ENCODE peak calls at places on chromosome 12, in eight cellular contexts. A is mammary epithelial cell, Z is PC-9, H is MM.1S, F is hepatocyte, Q is fibroblast of lung, W is DND-41, J is endothelial cell of umbilical vein. B is an unnamed sample.

GRCh38 chr12:89261982-89262381 is 90.3 kb downstream of the DUSP6 start:
- DNase-seq in A (no peak), Z (no peak), H (no peak), F (no peak), Q (peak), W (no peak), J (no peak), B (no peak)

GRCh38 chr12:106976013-106976658 is 10.8 kb downstream of the MTERF2 start:
- DNase-seq in A (no peak), Z (no peak), H (no peak), F (peak), Q (peak), W (no peak), J (peak), B (no peak)

GRCh38 chr12:120012067-120012621 is 23.1 kb downstream of the BICDL1 start:
- DNase-seq in A (peak), Z (no peak), H (no peak), F (peak), Q (no peak), W (no peak), J (no peak), B (peak)

GRCh38 chr12:69570545-69571399 is 14.5 kb upstream of the CCT2 start:
- DNase-seq in A (peak), Z (peak), H (peak), F (peak), Q (peak), W (peak), J (peak), B (peak)

GRCh38 chr12:65656904-65657351 is 167.4 kb upstream of the HMGA2 start:
- DNase-seq in A (peak), Z (peak), H (no peak), F (no peak), Q (peak), W (no peak), J (peak), B (no peak)

GRCh38 chr12:31006416-31007152 is 67.1 kb upstream of the DDX11 start:
- DNase-seq in A (no peak), Z (no peak), H (no peak), F (no peak), Q (no peak), W (no peak), J (no peak), B (no peak)

GRCh38 chr12:94566345-94566744 is 84.0 kb downstream of the TMCC3 start:
- DNase-seq in A (no peak), Z (no peak), H (no peak), F (no peak), Q (no peak), W (no peak), J (no peak), B (no peak)

GRCh38 chr12:29943683-29944082 is 159.9 kb upstream of the TMTC1 start:
- DNase-seq in A (no peak), Z (no peak), H (no peak), F (no peak), Q (peak), W (no peak), J (peak), B (no peak)

GRCh38 chr12:754871-755562 is 2.6 kb downstream of the WNK1 start:
- DNase-seq in A (peak), Z (no peak), H (peak), F (peak), Q (peak), W (no peak), J (peak), B (peak)

GRCh38 chr12:12822886-12823285 is 9.7 kb downstream of the DDX47 start:
- DNase-seq in A (no peak), Z (no peak), H (no peak), F (no peak), Q (no peak), W (no peak), J (no peak), B (no peak)

GRCh38 chr12:43009307-43009706 is 419.8 kb upstream of the PRICKLE1 start:
- DNase-seq in A (no peak), Z (no peak), H (no peak), F (no peak), Q (no peak), W (no peak), J (peak), B (no peak)

GRCh38 chr12:28425531-28425930 is 235.3 kb downstream of the CCDC91 start:
- DNase-seq in A (no peak), Z (no peak), H (no peak), F (no peak), Q (no peak), W (no peak), J (no peak), B (no peak)

GRCh38 chr12:16352481-16352880 is 5.0 kb downstream of the MGST1 start:
- DNase-seq in A (peak), Z (no peak), H (no peak), F (no peak), Q (peak), W (no peak), J (no peak), B (no peak)

GRCh38 chr12:91574391-91574790 is 391.8 kb upstream of the DCN start:
- DNase-seq in A (no peak), Z (no peak), H (peak), F (no peak), Q (no peak), W (no peak), J (no peak), B (peak)

GRCh38 chr12:130742112-130742511 is 26.0 kb upstream of the RIMBP2 start:
- DNase-seq in A (no peak), Z (no peak), H (no peak), F (no peak), Q (no peak), W (no peak), J (no peak), B (no peak)

GRCh38 chr12:118052324-118053070 is 8.5 kb downstream of the WSB2 start:
- DNase-seq in A (peak), Z (peak), H (no peak), F (peak), Q (peak), W (no peak), J (peak), B (no peak)

GRCh38 chr12:70722584-70723343 is 85.5 kb upstream of the PTPRB start:
- DNase-seq in A (no peak), Z (no peak), H (peak), F (no peak), Q (peak), W (no peak), J (peak), B (no peak)

GRCh38 chr12:108572166-108572790 is 9.9 kb downstream of the ISCU start:
- DNase-seq in A (no peak), Z (no peak), H (peak), F (no peak), Q (no peak), W (no peak), J (no peak), B (no peak)

GRCh38 chr12:128976120-128976519 is 122.8 kb downstream of the GLT1D1 start:
- DNase-seq in A (no peak), Z (no peak), H (no peak), F (peak), Q (no peak), W (peak), J (no peak), B (peak)

GRCh38 chr12:6697584-6698351 is 2.8 kb downstream of the PIANP start:
- DNase-seq in A (peak), Z (peak), H (no peak), F (peak), Q (peak), W (peak), J (peak), B (peak)

GRCh38 chr12:30095511-30095910 is 311.8 kb upstream of the TMTC1 start:
- DNase-seq in A (no peak), Z (no peak), H (no peak), F (no peak), Q (peak), W (no peak), J (no peak), B (no peak)

GRCh38 chr12:12705833-12706520 is 10.0 kb upstream of the GPR19 start:
- DNase-seq in A (no peak), Z (no peak), H (peak), F (no peak), Q (no peak), W (peak), J (peak), B (no peak)

GRCh38 chr12:49893753-49894752 is 9.6 kb downstream of the FAIM2 start:
- DNase-seq in A (peak), Z (peak), H (no peak), F (peak), Q (peak), W (no peak), J (peak), B (no peak)

GRCh38 chr12:69131073-69131472 is 108.3 kb upstream of the CPSF6 start:
- DNase-seq in A (no peak), Z (no peak), H (no peak), F (no peak), Q (no peak), W (no peak), J (no peak), B (no peak)

GRCh38 chr12:44972746-44973421 is 78.0 kb downstream of the DBX2 start:
- DNase-seq in A (peak), Z (no peak), H (peak), F (peak), Q (no peak), W (peak), J (peak), B (peak)
- TF ChIP-seq CTCF in A (peak), Z (peak), H (peak), F (peak), Q (no peak), W (peak), J (peak), B (peak)

DNA sequence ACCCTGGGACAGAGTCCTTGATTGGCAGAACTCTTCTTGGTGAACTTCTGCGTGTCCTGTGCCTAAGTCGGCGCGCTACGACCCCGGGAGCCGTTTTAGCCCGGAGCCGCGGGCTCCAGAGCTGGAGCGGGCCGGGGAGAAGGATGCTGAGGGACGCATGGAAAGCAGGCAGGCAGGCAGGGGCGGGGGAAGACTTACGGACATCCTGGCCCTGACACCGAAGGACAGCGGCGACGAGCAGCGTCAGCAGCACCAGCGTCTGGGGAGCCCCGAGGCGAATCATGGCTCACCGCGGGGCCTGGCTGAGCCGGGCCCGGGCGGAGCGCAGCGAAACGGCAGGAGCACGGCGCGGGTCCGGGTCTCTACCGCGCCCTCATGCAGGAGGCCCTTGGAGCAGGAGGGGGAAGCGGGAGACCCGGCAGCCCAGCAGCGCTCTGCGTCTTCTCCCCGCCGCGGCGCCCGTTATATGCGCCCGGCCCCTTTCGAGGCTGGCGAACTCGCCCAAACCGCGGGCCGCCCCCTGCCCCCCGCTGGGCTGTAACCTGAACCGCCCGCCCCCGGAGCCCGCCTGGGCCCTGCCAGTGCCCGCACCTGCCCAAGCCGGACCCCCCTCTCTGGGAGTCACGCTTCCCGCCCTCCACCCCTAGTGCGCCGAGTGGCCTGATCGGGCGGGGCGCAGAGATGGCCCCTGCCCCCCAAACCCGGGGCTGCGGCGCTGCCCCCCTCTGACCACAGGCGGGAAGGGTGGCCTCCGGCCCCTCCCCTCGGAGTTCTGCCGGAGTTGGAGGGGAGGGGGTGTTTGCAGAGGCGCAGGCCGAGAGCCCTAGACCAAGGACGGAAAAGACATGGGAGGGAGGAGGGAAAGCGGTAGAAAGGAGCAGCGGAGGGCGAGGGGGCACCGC is at the start of gene COL2A1:
- DNase-seq in A (peak), Z (no peak), H (no peak), F (peak), Q (peak), W (no peak), J (peak), B (peak)
- TF ChIP-seq EZH2 in A (no peak), Z (no peak), H (no peak), F (no peak), Q (no peak), W (no peak), J (peak), B (no peak)

GRCh38 chr12:93297032-93297431 is 80.7 kb upstream of the NUDT4 start:
- DNase-seq in A (no peak), Z (no peak), H (no peak), F (no peak), Q (no peak), W (no peak), J (no peak), B (no peak)
- H2AFZ ChIP-seq in A (no peak), Z (no peak), H (no peak), F (no peak), Q (no peak), W (peak), J (no peak), B (no peak)

GRCh38 chr12:24955853-24956252 is 7.0 kb upstream of the BCAT1 start:
- DNase-seq in A (no peak), Z (no peak), H (no peak), F (no peak), Q (no peak), W (no peak), J (no peak), B (no peak)

GRCh38 chr12:24964342-24964741 is 15.4 kb upstream of the BCAT1 start:
- DNase-seq in A (no peak), Z (no peak), H (no peak), F (no peak), Q (no peak), W (no peak), J (no peak), B (no peak)

GRCh38 chr12:24955389-24955788 is 6.5 kb upstream of the BCAT1 start:
- DNase-seq in A (no peak), Z (no peak), H (no peak), F (no peak), Q (no peak), W (no peak), J (no peak), B (no peak)

DNA sequence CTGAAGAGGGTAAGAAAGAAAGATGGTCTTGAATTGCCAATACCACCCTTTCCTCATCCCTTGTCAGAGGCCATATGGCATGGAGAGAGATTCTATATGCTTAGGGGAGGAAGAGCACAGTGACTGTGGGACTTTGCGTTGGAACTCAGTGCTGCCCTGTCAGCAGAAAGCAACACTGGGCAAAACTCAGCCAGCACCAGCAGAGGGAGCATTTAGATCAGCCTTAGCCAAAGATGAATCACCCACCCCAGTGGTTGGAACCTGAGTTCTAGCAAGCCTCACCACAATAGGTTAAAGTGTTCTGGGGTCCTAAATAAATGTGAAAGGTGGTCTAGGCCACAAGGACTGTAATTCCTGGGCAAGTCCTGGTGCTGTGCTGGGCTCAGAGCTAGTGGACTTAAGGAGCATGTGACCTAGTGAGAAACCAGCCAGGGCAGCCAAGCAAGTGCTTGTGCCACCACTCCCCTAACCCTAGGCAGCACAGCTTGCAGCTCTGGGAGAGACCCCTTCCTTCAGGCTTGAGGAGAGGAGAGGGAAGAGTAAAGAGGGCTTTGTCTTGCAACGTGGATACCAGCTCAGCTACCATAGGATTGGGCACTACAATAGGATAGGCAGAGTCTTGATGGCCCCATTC is 11.4 kb upstream of the BCAT1 start:
- DNase-seq in A (peak), Z (peak), H (peak), F (peak), Q (peak), W (peak), J (peak), B (peak)
- TF ChIP-seq CTCF in A (peak), Z (peak), H (peak), F (peak), Q (peak), W (peak), J (peak), B (peak)

DNA sequence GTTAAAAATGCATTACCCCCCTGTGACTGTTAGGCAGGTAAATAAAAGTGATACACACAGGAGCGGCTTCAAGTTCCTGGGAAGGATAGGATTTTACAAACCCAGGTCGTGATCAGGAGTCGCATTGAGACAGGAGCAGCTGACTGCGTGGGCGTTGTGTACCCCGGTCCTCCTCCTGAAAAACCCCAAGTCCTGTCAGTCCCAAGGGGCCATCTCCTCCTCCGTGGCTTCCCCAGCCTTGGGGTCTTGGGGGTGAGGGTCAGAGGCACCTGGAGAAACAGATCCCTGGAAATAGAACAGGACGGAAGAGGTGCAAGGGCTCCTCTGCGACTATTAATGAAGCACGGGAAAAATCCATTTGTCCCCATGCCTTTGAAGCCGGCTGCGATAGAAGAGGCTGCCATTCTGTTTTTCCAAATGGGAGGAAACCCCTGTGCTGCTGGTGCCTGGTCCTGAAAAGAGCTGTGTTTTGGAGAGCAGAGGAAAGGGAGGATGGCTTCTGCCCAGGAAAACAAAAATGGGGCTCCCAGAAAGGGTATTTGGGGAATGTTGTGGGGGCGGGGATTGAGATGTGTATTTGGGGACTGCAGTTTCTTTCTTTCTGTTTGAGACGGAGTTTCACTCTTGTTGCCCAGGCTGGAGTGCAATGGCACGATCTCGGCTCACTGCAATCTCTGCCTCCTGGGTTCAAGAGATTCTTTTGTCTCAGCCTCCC is 143.1 kb downstream of the ZNF664 start:
- DNase-seq in A (no peak), Z (no peak), H (no peak), F (no peak), Q (no peak), W (no peak), J (no peak), B (no peak)
- TF ChIP-seq EZH2 in A (no peak), Z (no peak), H (no peak), F (no peak), Q (no peak), W (no peak), J (no peak), B (no peak)

GRCh38 chr12:19382111-19382526 is 57.2 kb upstream of the AEBP2 start:
- DNase-seq in A (peak), Z (peak), H (peak), F (peak), Q (peak), W (no peak), J (peak), B (peak)
- H2AFZ ChIP-seq in A (peak), Z (no peak), H (no peak), F (no peak), Q (no peak), W (no peak), J (no peak), B (no peak)

GRCh38 chr12:4763549-4763948 is 43.3 kb downstream of the GALNT8 start:
- DNase-seq in A (no peak), Z (no peak), H (no peak), F (peak), Q (peak), W (peak), J (no peak), B (peak)
- TF ChIP-seq CTCF in A (peak), Z (no peak), H (no peak), F (peak), Q (peak), W (peak), J (no peak), B (peak)

DNA sequence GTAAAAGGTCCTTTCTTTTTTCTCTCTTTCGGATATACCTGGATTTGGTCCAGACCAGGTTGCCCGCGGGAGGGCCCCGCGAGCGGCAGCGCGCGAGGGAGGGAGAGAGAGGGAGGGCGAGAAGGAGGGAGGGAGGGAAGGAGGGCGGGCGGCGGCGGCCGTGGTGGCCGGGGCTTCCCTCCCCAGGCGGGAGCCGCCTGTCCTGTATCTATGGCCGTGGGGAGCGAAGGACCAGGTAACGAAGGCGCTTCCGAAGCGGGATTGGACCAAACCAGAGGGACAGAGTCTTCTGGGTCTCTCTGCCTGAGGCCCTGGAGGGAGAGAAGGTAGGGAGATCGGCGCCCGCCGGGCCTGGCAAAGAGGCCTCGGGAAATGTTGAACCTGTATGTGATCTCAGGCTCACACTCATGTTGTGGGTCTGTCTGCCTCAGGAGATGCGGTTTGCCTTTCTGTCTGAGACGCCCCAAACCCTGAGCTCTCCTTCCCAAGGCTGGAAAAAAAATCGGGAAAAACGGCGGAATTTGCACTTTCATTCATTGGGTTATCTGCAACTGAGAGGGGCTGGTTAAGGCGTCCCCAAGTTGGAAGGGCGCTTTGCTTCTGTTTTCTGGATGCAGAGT is 5.2 kb upstream of the HOXC9 start:
- DNase-seq in A (peak), Z (peak), H (no peak), F (no peak), Q (no peak), W (no peak), J (no peak), B (no peak)
- TF ChIP-seq EZH2 in A (no peak), Z (no peak), H (no peak), F (peak), Q (peak), W (no peak), J (peak), B (peak)

DNA sequence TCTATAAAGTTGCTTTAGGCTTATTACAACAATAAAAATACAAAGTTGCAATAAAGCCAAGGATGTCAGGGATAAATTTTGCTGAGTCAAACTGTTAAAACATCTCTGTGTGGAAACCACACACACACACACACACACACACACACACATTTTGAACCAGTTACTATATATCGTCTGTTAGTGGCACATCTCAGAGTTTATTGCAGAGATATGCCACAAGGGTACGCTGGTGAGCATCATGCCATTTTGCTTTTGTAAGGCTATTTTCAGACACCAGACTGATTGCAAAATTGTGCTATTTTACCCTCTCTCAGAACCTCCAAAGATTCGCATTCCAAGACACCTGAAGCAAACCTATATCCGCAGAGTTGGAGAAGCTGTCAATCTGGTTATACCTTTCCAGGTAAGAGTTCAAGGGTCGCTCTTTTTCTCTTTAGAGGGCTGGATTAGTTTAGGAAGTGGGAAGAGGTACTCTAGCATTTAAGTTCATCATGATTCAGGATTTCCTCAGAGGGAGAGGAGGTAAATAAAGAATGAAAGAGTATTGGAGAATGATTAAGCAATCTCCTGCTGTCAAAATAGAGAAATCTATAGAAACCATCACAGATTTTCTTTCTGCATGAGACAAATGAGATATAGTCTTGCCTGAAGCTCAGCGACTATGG is 27.3 kb upstream of the CHPT1 start:
- DNase-seq in A (peak), Z (no peak), H (peak), F (peak), Q (peak), W (peak), J (peak), B (peak)
- H2AFZ ChIP-seq in A (no peak), Z (no peak), H (no peak), F (peak), Q (no peak), W (no peak), J (no peak), B (peak)

B was measured in neural progenitor cell.